ENCODE peak calls at places on chromosomes 6 and 20, in seven cellular contexts. N, M, L, B, K, X and J are unnamed samples.

GRCh38 chr20:19885981-19886665 is 128.1 kb downstream of the RIN2 start:
- DNase-seq in N (peak), M (no peak), K (no peak), X (peak), L (peak), B (no peak), J (no peak)

GRCh38 chr6:170278743-170279094 is 12.2 kb downstream of the DLL1 start:
- DNase-seq in K (no peak), X (no peak), N (no peak), B (no peak), L (no peak), M (no peak), J (no peak)

GRCh38 chr20:58760881-58761280 is 68.3 kb downstream of the NPEPL1 start:
- DNase-seq in M (no peak), L (no peak), K (no peak), B (no peak), N (no peak), X (no peak), J (no peak)

GRCh38 chr20:63377256-63378114 is 16.3 kb upstream of the CHRNA4 start:
- DNase-seq in B (no peak), K (no peak), N (no peak), M (no peak), L (peak), X (no peak), J (no peak)

GRCh38 chr6:30107756-30108155 is 5.1 kb downstream of the TRIM31 start:
- DNase-seq in M (no peak), K (no peak), X (no peak), L (no peak), N (no peak), B (no peak), J (no peak)

GRCh38 chr20:6104493-6105188 is 18.2 kb downstream of the FERMT1 start:
- DNase-seq in X (peak), L (no peak), M (no peak), K (no peak), N (no peak), B (peak), J (no peak)

GRCh38 chr6:135144678-135145508 is 36.2 kb upstream of the MYB start:
- DNase-seq in K (no peak), M (peak), X (peak), N (peak), L (no peak), B (no peak), J (no peak)

GRCh38 chr6:36493859-36494258 is 51.1 kb downstream of the KCTD20 start:
- DNase-seq in M (no peak), K (no peak), X (no peak), N (no peak), B (no peak), L (no peak), J (no peak)

GRCh38 chr6:7085911-7086310 is 21.9 kb upstream of the RREB1 start:
- DNase-seq in L (no peak), X (peak), B (no peak), N (peak), M (no peak), K (no peak), J (no peak)

GRCh38 chr6:132715204-132715603 is 1.3 kb upstream of the VNN1 start:
- DNase-seq in L (peak), N (peak), X (peak), K (no peak), M (no peak), B (no peak), J (no peak)

GRCh38 chr6:5294392-5295211 is 33.3 kb downstream of the FARS2 start:
- DNase-seq in K (no peak), X (no peak), B (no peak), L (no peak), M (no peak), N (no peak), J (no peak)

GRCh38 chr6:15561447-15562199 is 101.2 kb downstream of the DTNBP1 start:
- DNase-seq in L (no peak), K (no peak), X (no peak), B (no peak), N (no peak), M (no peak), J (no peak)

GRCh38 chr6:33414592-33415271 is 3.2 kb downstream of the CUTA start:
- DNase-seq in M (no peak), X (peak), L (peak), K (no peak), N (no peak), B (no peak), J (no peak)

GRCh38 chr20:24769878-24770627 is 179.0 kb upstream of the CST7 start:
- DNase-seq in K (no peak), L (peak), X (no peak), N (no peak), M (no peak), B (no peak), J (no peak)

GRCh38 chr6:24520929-24521546 is 26.3 kb downstream of the ALDH5A1 start:
- DNase-seq in L (peak), M (no peak), B (no peak), X (peak), K (no peak), N (peak), J (peak)
- TF ChIP-seq CTCF in L (peak), M (peak), B (peak), X (peak), K (peak), N (peak), J (peak)

DNA sequence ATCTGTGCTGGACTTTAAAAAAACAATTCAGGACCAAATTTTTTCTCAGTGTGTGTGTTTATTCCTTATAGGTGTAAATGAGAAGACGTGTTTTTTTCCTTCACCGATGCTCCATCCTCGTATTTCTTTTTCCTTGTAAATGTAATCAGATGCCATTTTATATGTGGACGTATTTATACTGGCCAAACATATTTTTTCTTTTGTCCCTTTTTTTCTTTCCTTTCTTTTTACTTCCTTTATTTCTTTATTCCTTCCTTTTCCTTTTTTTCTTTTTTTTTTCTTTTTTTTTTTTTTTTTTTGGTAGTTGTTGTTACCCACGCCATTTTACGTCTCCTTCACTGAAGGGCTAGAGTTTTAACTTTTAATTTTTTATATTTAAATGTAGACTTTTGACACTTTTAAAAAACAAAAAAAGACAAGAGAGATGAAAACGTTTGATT is 3.7 kb downstream of the SOX4 start:
- DNase-seq in L (no peak), K (no peak), B (no peak), N (no peak), M (no peak), X (no peak), J (no peak)
- TF ChIP-seq CTCF in L (peak), K (no peak), B (no peak), N (peak), M (no peak), X (no peak), J (no peak)

GRCh38 chr6:89353702-89354392 is 1.3 kb upstream of the UBE2J1 start:
- DNase-seq in M (no peak), L (no peak), K (no peak), N (no peak), X (peak), B (no peak), J (peak)

GRCh38 chr6:89353118-89353556 is 615 bp upstream of the UBE2J1 start:
- DNase-seq in X (no peak), L (no peak), M (no peak), B (no peak), K (no peak), N (no peak), J (no peak)

GRCh38 chr6:89351632-89352328 is 742 bp downstream of the UBE2J1 start:
- DNase-seq in K (no peak), N (no peak), B (no peak), X (peak), M (no peak), L (peak), J (no peak)

GRCh38 chr6:89350281-89351037 is 2.1 kb downstream of the UBE2J1 start:
- DNase-seq in B (no peak), L (no peak), K (no peak), N (peak), X (peak), M (no peak), J (peak)

GRCh38 chr6:89352329-89353117 is at the start of gene UBE2J1:
- DNase-seq in N (peak), K (no peak), L (peak), X (peak), B (peak), M (peak), J (peak)
- TF ChIP-seq CTCF in N (no peak), K (no peak), L (no peak), X (no peak), B (no peak), M (no peak), J (no peak)

DNA sequence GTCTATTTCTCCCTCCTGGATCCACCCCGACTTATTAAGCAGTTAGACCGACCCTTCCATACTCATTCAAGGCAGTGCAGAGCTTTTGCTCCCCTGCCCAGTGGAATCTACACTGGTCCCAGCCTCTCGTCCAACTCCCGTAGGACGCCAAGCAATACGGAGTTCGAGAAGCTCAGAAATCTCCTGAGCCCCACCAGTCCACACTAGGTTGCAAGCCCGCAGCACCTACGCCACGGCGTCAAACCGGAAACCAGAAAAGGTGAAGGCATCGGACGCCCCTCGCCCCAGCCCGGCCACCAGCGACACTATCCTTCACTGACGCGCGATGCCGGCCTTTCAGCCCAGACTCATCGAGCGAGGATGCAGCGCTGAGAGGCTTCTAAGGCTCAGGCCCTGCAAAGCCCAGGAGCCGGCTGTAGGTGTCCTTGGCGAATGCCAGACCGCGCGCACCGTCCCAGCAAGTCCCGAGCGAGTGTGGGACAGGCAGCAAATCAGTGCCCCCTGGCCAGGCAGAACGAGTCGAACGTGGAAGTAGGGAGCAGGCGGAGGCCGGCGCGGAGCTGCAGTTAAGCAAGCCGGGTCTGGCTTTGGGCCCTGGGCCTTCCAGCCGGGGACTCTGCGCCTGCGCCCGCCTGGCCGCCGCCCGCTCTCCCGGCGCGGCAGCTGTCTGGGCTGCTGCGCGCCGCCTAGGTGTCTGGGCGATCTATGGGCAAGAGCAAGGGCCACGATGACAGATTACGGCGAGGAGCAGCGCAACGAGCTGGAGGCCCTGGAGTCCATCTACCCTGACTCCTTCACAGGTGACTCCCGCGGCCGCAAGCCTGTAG is at the start of gene RWDD1:
- DNase-seq in K (peak), X (peak), L (peak), B (peak), N (peak), M (peak), J (peak)
- TF ChIP-seq CTCF in K (no peak), X (no peak), L (peak), B (no peak), N (peak), M (no peak), J (peak)

GRCh38 chr6:122869437-122870024 is 80.5 kb downstream of the SMPDL3A start:
- DNase-seq in X (peak), N (peak), B (peak), M (peak), L (peak), K (no peak), J (peak)
- TF ChIP-seq CTCF in X (peak), N (peak), B (peak), M (peak), L (peak), K (peak), J (peak)

GRCh38 chr6:85460154-85460950 is 10.5 kb downstream of the NT5E start:
- DNase-seq in L (no peak), X (no peak), N (peak), M (no peak), B (no peak), K (no peak), J (no peak)
- TF ChIP-seq CTCF in L (no peak), X (peak), N (peak), M (no peak), B (no peak), K (no peak), J (no peak)

DNA sequence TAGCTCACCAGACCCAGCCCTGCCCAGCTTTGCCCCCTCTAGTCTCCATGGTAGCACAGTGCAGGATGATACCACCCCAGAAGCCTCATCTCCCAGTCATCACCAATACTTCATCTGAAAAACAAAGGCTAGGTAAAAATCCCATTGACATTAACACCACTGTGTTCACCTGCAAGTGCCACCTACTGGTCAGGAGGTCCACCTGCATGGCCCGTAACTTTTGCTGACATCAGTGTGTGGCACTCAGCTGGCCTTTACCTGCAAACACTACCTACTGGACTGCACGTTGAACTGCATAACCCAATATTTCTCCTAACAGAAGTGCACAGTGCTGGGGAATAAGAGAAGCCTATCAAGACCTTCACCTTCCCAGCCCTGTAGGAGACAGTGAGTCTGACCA is 234.7 kb upstream of the ADGRB3 start:
- DNase-seq in X (no peak), M (no peak), N (no peak), K (no peak), B (no peak), L (peak), J (no peak)
- TF ChIP-seq CTCF in X (peak), M (no peak), N (no peak), K (peak), B (no peak), L (peak), J (peak)

GRCh38 chr20:16404171-16404570 is 169.1 kb downstream of the KIF16B start:
- DNase-seq in K (no peak), B (no peak), L (no peak), X (no peak), N (no peak), M (no peak), J (no peak)
- TF ChIP-seq CTCF in K (no peak), B (no peak), L (peak), X (no peak), N (no peak), M (no peak), J (no peak)

GRCh38 chr20:44572551-44573500 is 9.6 kb upstream of the PKIG start:
- DNase-seq in X (peak), M (no peak), B (peak), L (no peak), N (peak), K (no peak), J (no peak)
- TF ChIP-seq CTCF in X (no peak), M (no peak), B (no peak), L (no peak), N (no peak), K (no peak), J (no peak)

DNA sequence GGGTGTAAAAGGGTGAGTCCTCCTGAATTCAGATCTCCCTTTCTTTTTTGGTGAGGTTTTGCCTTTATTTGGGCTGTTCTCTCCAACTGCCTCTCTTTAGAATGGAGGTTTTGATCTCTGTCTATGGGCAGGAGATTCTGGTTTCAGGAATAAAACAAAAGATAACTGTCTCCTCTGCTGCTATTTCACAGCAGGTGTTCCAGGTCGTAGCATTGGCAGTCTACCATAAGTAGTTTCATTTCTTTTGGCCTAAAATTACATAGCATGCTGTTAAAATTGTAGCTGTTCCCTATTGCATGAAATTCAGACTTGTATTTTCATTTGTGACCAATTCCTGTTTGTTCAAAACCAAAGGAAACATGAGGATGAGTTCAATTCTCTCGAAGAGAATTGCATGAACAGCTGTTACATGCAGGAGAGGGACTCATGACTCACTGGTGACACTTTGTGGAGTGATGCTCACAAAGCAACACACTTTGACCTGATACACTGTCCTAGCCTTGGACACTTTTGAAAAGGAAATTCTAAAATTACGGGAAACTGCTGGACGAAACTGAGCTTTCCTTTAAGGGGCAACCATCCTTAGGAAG is 76.8 kb upstream of the SIRPG start:
- DNase-seq in K (no peak), M (no peak), X (peak), L (no peak), N (peak), B (no peak), J (peak)
- TF ChIP-seq CTCF in K (peak), M (no peak), X (peak), L (no peak), N (peak), B (no peak), J (peak)